ENCODE peak calls at places on chromosome 16, in six cellular contexts. V is right lobe of liver, Z is uterus, L is breast epithelium, Y is heart left ventricle, F is tibial nerve. I is an unnamed sample.

GRCh38 chr16:57446530-57447141 is 549 bp downstream of the CIAPIN1 start:
- DNase-seq in L (no peak), V (peak), Y (no peak), F (no peak), Z (no peak), I (peak)

GRCh38 chr16:4796982-4797804 is 2.0 kb downstream of the SMIM22 start:
- DNase-seq in Y (no peak), V (no peak), L (no peak), Z (no peak), F (no peak), I (no peak)

GRCh38 chr16:1832831-1833454 is 5.9 kb downstream of the FAHD1 start:
- DNase-seq in L (no peak), F (no peak), Y (no peak), Z (no peak), V (no peak), I (no peak)

GRCh38 chr16:81723098-81723723 is 55.9 kb upstream of the PLCG2 start:
- DNase-seq in Z (no peak), L (no peak), Y (no peak), V (no peak), F (no peak), I (no peak)

GRCh38 chr16:64196444-64196843 is 925.4 kb downstream of the CDH11 start:
- DNase-seq in F (no peak), Z (no peak), L (no peak), V (no peak), Y (no peak), I (no peak)

GRCh38 chr16:62289230-62289629 is 253.0 kb upstream of the CDH8 start:
- DNase-seq in L (no peak), Y (no peak), Z (no peak), F (no peak), V (no peak), I (no peak)

GRCh38 chr16:23499801-23500200 is 10.5 kb downstream of the GGA2 start:
- DNase-seq in L (no peak), V (no peak), F (no peak), Z (no peak), Y (no peak), I (no peak)

GRCh38 chr16:88938933-88939813 is 37.8 kb downstream of the CBFA2T3 start:
- DNase-seq in L (no peak), V (no peak), F (no peak), Z (no peak), Y (peak), I (no peak)

GRCh38 chr16:67333315-67333714 is 6.7 kb downstream of the LRRC36 start:
- DNase-seq in Y (no peak), V (no peak), L (no peak), F (no peak), Z (no peak), I (no peak)

GRCh38 chr16:25110392-25110947 is 1.1 kb upstream of the LCMT1 start:
- DNase-seq in F (no peak), Y (no peak), V (no peak), Z (no peak), L (no peak), I (no peak)

GRCh38 chr16:69831212-69832123 is 69.3 kb downstream of the WWP2 start:
- DNase-seq in V (no peak), L (no peak), Z (no peak), F (no peak), Y (no peak), I (no peak)

DNA sequence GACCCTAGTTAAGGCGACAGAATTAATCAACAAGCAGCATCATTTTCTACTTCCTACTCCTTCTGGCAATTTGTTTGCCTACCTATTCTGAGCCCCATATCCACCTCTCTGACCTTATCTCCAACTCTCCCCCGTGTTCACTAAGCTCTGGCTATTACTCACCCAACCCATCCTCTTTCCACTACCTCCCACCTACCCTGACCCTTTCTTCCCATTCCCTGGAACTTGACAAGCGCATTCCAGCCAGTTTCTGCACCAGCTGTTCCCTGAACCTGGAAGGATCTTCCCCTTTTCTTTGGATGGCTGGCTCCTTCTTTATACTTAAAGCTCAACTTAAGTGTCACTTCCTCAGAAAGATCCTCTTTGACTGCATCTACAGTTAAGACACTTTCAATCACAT is 2.3 kb downstream of the DCUN1D3 start:
- DNase-seq in V (no peak), Z (no peak), L (no peak), Y (no peak), F (no peak), I (no peak)
- TF ChIP-seq POLR2A in V (no peak), Z (no peak), L (no peak), Y (no peak), F (no peak), I (no peak)

GRCh38 chr16:30984669-30985400 is at the start of gene HSD3B7:
- DNase-seq in F (peak), V (peak), Y (peak), Z (peak), L (peak), I (peak)
- TF ChIP-seq POLR2A in F (no peak), V (peak), Y (no peak), Z (no peak), L (no peak), I (no peak)

GRCh38 chr16:85750827-85751641 is at the start of gene C16orf74:
- DNase-seq in Y (no peak), V (peak), Z (peak), F (no peak), L (no peak), I (peak)

GRCh38 chr16:85752511-85753420 is 1.9 kb upstream of the C16orf74 start:
- DNase-seq in Y (no peak), V (no peak), F (no peak), Z (peak), L (peak), I (no peak)

GRCh38 chr16:85749686-85750020 is 1.2 kb downstream of the C16orf74 start:
- DNase-seq in F (no peak), V (no peak), Y (no peak), L (no peak), Z (no peak), I (no peak)

GRCh38 chr16:85751665-85752501 is 987 bp upstream of the C16orf74 start:
- DNase-seq in V (no peak), L (no peak), Z (no peak), Y (no peak), F (no peak), I (no peak)

DNA sequence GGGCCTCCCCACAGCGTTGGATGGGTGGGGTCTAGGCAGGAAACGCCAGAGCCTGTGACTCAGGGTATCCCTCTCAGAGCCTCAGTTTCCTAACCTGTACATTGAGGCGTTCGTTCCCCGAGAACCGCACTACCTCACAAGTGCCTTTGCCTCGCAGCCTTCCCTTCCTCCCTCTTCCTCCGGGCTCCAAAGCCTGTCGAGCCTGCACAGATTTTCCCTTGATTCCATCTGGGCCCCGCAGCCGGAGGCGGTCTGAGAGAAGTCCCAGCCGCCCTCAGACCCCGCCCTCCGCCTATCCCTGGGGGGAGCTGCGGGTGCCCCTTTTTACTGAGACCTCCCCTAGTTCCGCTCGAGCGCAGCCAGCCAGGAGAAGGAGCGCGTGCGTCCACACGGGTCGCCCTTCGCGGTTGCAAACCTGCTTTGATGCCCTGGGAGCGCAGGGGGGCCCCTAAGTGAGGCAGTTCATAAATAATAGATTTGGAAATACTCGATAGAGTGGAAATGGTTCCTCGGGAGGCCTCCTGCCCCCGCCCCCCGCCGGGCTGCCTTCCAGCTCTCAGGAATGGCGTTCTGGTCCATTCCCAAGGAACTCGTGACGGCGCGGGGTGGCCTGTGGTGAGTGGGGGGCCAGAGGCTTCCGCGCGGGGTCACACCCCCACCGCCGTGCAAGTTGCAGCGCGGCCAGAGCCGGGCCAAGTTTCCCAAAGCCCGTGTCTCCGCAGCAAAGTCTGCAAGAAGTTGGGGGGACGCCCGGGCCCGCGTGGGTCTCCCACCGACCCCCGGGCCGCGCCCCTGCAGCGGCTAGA is 672 bp downstream of the C16orf74 start:
- DNase-seq in L (no peak), V (peak), Z (peak), F (no peak), Y (no peak), I (no peak)
- TF ChIP-seq POLR2A in L (no peak), V (no peak), Z (no peak), F (no peak), Y (no peak), I (no peak)

DNA sequence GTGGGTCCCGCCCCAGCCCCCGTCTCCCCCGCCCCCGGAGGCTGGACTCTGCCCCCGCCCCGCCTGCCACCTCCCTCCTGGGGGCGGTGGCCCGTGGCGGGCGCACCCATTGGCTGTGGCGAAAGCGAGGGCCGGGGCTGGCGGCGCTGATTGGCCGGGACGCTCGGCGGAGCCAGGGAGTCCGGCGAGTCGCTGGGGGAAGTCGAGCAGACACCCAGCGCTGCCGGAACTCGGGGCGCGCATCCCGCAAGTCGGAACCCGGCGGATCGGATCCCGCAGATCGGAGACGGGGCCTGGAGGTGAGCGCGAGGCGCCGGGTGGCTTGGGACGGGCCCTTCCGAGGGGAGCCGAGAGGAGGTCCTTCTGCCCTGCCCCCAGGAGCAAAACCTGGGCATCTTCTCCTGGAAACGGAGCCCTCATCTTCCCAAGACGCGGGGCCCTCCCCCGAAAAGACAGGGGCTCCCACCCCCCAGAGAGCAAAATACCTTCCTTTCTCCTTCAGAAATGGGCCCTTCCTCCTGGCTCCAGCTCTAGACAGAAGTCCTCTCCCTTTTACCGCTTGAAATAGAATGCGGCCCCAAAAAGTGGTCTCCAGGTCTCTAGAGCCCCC is at the start of gene ABAT:
- DNase-seq in F (peak), V (peak), Y (peak), L (peak), Z (peak), I (peak)
- TF ChIP-seq POLR2A in F (peak), V (peak), Y (no peak), L (peak), Z (peak), I (peak)

I was measured in GM12892.